ENCODE peak calls at places on chromosomes 5 and 9, in five cellular contexts. One of them, this sample, is unnamed.

GRCh38 chr9:33329996-33330395 is 39.7 kb downstream of the NFX1 start:
- DNase-seq in NCI-H1105: no peak
- DNase-seq in mesenchymal stem cell: peak; percentile 65
- DNase-seq in GM23248: peak; percentile 80
- DNase-seq in NCI-H2029 treated with DMSO at 0.1 percent for 48 hours: no peak
- DNase-seq in this sample: no peak

GRCh38 chr5:21802869-21803490 is 1050.2 kb downstream of the CDH12 start:
- DNase-seq in mesenchymal stem cell: peak; percentile 38
- DNase-seq in GM23248: peak; percentile 64
- DNase-seq in NCI-H2029 treated with DMSO at 0.1 percent for 48 hours: peak; percentile 27
- DNase-seq in NCI-H1105: peak; percentile 43
- DNase-seq in this sample: peak; percentile 85

GRCh38 chr9:81312346-81312745 is 377.0 kb downstream of the TLE1 start:
- DNase-seq in GM23248: no peak
- DNase-seq in mesenchymal stem cell: no peak
- DNase-seq in NCI-H1105: no peak
- DNase-seq in NCI-H2029 treated with DMSO at 0.1 percent for 48 hours: no peak
- DNase-seq in this sample: no peak

GRCh38 chr9:127635198-127635735 is 23.2 kb downstream of the STXBP1 start:
- DNase-seq in mesenchymal stem cell: no peak
- DNase-seq in GM23248: no peak
- DNase-seq in NCI-H1105: no peak
- DNase-seq in NCI-H2029 treated with DMSO at 0.1 percent for 48 hours: no peak
- DNase-seq in this sample: no peak

GRCh38 chr9:136229096-136230065 is 16.2 kb downstream of the QSOX2 start:
- DNase-seq in GM23248: no peak
- DNase-seq in NCI-H1105: no peak
- DNase-seq in mesenchymal stem cell: no peak
- DNase-seq in NCI-H2029 treated with DMSO at 0.1 percent for 48 hours: no peak
- DNase-seq in this sample: no peak

GRCh38 chr5:2465383-2465782 is 286.1 kb downstream of the IRX2 start:
- DNase-seq in NCI-H2029 treated with DMSO at 0.1 percent for 48 hours: peak; percentile 59
- DNase-seq in mesenchymal stem cell: no peak
- DNase-seq in NCI-H1105: no peak
- DNase-seq in GM23248: no peak
- DNase-seq in this sample: no peak

GRCh38 chr5:14771972-14772371 is 99.6 kb downstream of the ANKH start:
- DNase-seq in NCI-H1105: no peak
- DNase-seq in mesenchymal stem cell: no peak
- DNase-seq in GM23248: no peak
- DNase-seq in NCI-H2029 treated with DMSO at 0.1 percent for 48 hours: no peak
- DNase-seq in this sample: no peak

GRCh38 chr9:33132249-33132772 is 34.8 kb downstream of the B4GALT1 start:
- DNase-seq in NCI-H1105: no peak
- DNase-seq in mesenchymal stem cell: peak; percentile 88
- DNase-seq in GM23248: peak; percentile 94
- DNase-seq in NCI-H2029 treated with DMSO at 0.1 percent for 48 hours: no peak
- DNase-seq in this sample: no peak

GRCh38 chr9:75088646-75089368 is 493 bp downstream of the OSTF1 start:
- DNase-seq in GM23248: peak; percentile 87
- DNase-seq in mesenchymal stem cell: peak; percentile 88
- DNase-seq in NCI-H1105: peak; percentile 28
- DNase-seq in NCI-H2029 treated with DMSO at 0.1 percent for 48 hours: peak; percentile 62
- DNase-seq in this sample: peak; percentile 38

GRCh38 chr9:122212473-122213004 is 16.2 kb downstream of the LHX6 start:
- DNase-seq in GM23248: no peak
- DNase-seq in mesenchymal stem cell: no peak
- DNase-seq in NCI-H2029 treated with DMSO at 0.1 percent for 48 hours: no peak
- DNase-seq in NCI-H1105: no peak
- DNase-seq in this sample: no peak

GRCh38 chr9:133963166-133963565 is 29.0 kb downstream of the VAV2 start:
- DNase-seq in NCI-H2029 treated with DMSO at 0.1 percent for 48 hours: no peak
- DNase-seq in mesenchymal stem cell: no peak
- DNase-seq in GM23248: no peak
- DNase-seq in NCI-H1105: no peak
- DNase-seq in this sample: no peak

GRCh38 chr5:169767938-169768337 is 130.9 kb downstream of the DOCK2 start:
- DNase-seq in NCI-H1105: no peak
- DNase-seq in mesenchymal stem cell: no peak
- DNase-seq in NCI-H2029 treated with DMSO at 0.1 percent for 48 hours: no peak
- DNase-seq in GM23248: no peak
- DNase-seq in this sample: no peak

GRCh38 chr5:119275146-119275872 is 80.5 kb upstream of the TNFAIP8 start:
- DNase-seq in mesenchymal stem cell: no peak
- DNase-seq in GM23248: peak; percentile 55
- DNase-seq in NCI-H1105: no peak
- DNase-seq in NCI-H2029 treated with DMSO at 0.1 percent for 48 hours: no peak
- DNase-seq in this sample: no peak

GRCh38 chr5:14871084-14871572 is 450 bp downstream of the ANKH start:
- DNase-seq in GM23248: peak; percentile 42
- DNase-seq in mesenchymal stem cell: no peak
- DNase-seq in NCI-H1105: no peak
- DNase-seq in NCI-H2029 treated with DMSO at 0.1 percent for 48 hours: no peak
- DNase-seq in this sample: no peak

GRCh38 chr5:133123297-133123696 is 71.5 kb downstream of the HSPA4 start:
- DNase-seq in GM23248: no peak
- DNase-seq in NCI-H2029 treated with DMSO at 0.1 percent for 48 hours: peak; percentile 36
- DNase-seq in NCI-H1105: no peak
- DNase-seq in mesenchymal stem cell: no peak
- DNase-seq in this sample: peak; percentile 40

GRCh38 chr9:6686396-6686795 is 40.9 kb upstream of the GLDC start:
- DNase-seq in NCI-H2029 treated with DMSO at 0.1 percent for 48 hours: no peak
- DNase-seq in mesenchymal stem cell: peak; percentile 27
- DNase-seq in GM23248: peak; percentile 70
- DNase-seq in NCI-H1105: no peak
- DNase-seq in this sample: no peak

GRCh38 chr9:77022783-77023440 is 3.5 kb downstream of the FOXB2 start:
- DNase-seq in mesenchymal stem cell: no peak
- DNase-seq in NCI-H2029 treated with DMSO at 0.1 percent for 48 hours: no peak
- DNase-seq in NCI-H1105: no peak
- DNase-seq in GM23248: no peak
- DNase-seq in this sample: no peak

GRCh38 chr5:128052764-128053163 is 30.8 kb upstream of the SLC12A2 start:
- DNase-seq in NCI-H1105: no peak
- DNase-seq in GM23248: no peak
- DNase-seq in mesenchymal stem cell: no peak
- DNase-seq in NCI-H2029 treated with DMSO at 0.1 percent for 48 hours: no peak
- DNase-seq in this sample: no peak

GRCh38 chr9:134134949-134135342 is 936 bp upstream of the WDR5 start:
- DNase-seq in mesenchymal stem cell: no peak
- DNase-seq in GM23248: no peak
- DNase-seq in NCI-H1105: no peak
- DNase-seq in NCI-H2029 treated with DMSO at 0.1 percent for 48 hours: peak; percentile 35
- DNase-seq in this sample: no peak

GRCh38 chr5:132905938-132906337 is 32.5 kb downstream of the LEAP2 start:
- DNase-seq in GM23248: no peak
- DNase-seq in mesenchymal stem cell: peak; percentile 91
- DNase-seq in NCI-H1105: no peak
- DNase-seq in NCI-H2029 treated with DMSO at 0.1 percent for 48 hours: peak; percentile 91
- DNase-seq in this sample: peak; percentile 38

GRCh38 chr5:58330781-58331180 is 129.1 kb downstream of the PLK2 start:
- DNase-seq in NCI-H1105: no peak
- DNase-seq in mesenchymal stem cell: no peak
- DNase-seq in GM23248: no peak
- DNase-seq in NCI-H2029 treated with DMSO at 0.1 percent for 48 hours: no peak
- DNase-seq in this sample: no peak

GRCh38 chr9:136899196-136899595 is 12.9 kb downstream of the TRAF2 start:
- DNase-seq in GM23248: no peak
- DNase-seq in NCI-H2029 treated with DMSO at 0.1 percent for 48 hours: no peak
- DNase-seq in NCI-H1105: no peak
- DNase-seq in mesenchymal stem cell: no peak
- DNase-seq in this sample: no peak

GRCh38 chr9:110886832-110887231 is 151.4 kb downstream of the LPAR1 start:
- DNase-seq in NCI-H1105: no peak
- DNase-seq in GM23248: peak; percentile 83
- DNase-seq in NCI-H2029 treated with DMSO at 0.1 percent for 48 hours: no peak
- DNase-seq in mesenchymal stem cell: peak; percentile 76
- DNase-seq in this sample: no peak

GRCh38 chr9:93568169-93568568 is 8.2 kb upstream of the PHF2 start:
- DNase-seq in NCI-H2029 treated with DMSO at 0.1 percent for 48 hours: no peak
- DNase-seq in mesenchymal stem cell: no peak
- DNase-seq in NCI-H1105: no peak
- DNase-seq in GM23248: no peak
- DNase-seq in this sample: no peak

GRCh38 chr9:134056483-134057310 is 11.1 kb downstream of the BRD3 start:
- DNase-seq in NCI-H2029 treated with DMSO at 0.1 percent for 48 hours: no peak
- DNase-seq in mesenchymal stem cell: no peak
- DNase-seq in NCI-H1105: no peak
- DNase-seq in GM23248: no peak
- DNase-seq in this sample: no peak

GRCh38 chr9:93594041-93594756 is 17.8 kb downstream of the PHF2 start:
- DNase-seq in mesenchymal stem cell: no peak
- DNase-seq in NCI-H2029 treated with DMSO at 0.1 percent for 48 hours: no peak
- DNase-seq in NCI-H1105: no peak
- DNase-seq in GM23248: no peak
- DNase-seq in this sample: no peak

GRCh38 chr9:115643948-115644727 is 509.5 kb upstream of the PAPPA start:
- DNase-seq in GM23248: no peak
- DNase-seq in NCI-H2029 treated with DMSO at 0.1 percent for 48 hours: no peak
- DNase-seq in NCI-H1105: no peak
- DNase-seq in mesenchymal stem cell: no peak
- DNase-seq in this sample: no peak

GRCh38 chr9:37746448-37747270 is 6.9 kb upstream of the TRMT10B start:
- DNase-seq in GM23248: peak; percentile 16
- DNase-seq in mesenchymal stem cell: peak; percentile 83
- DNase-seq in NCI-H1105: no peak
- DNase-seq in NCI-H2029 treated with DMSO at 0.1 percent for 48 hours: no peak
- DNase-seq in this sample: no peak

GRCh38 chr5:169280286-169280685 is 20.7 kb downstream of the SLIT3 start:
- DNase-seq in GM23248: no peak
- DNase-seq in NCI-H1105: no peak
- DNase-seq in NCI-H2029 treated with DMSO at 0.1 percent for 48 hours: no peak
- DNase-seq in mesenchymal stem cell: no peak
- DNase-seq in this sample: no peak

GRCh38 chr5:16899171-16899570 is 36.9 kb downstream of the MYO10 start:
- DNase-seq in NCI-H1105: no peak
- DNase-seq in GM23248: no peak
- DNase-seq in mesenchymal stem cell: no peak
- DNase-seq in NCI-H2029 treated with DMSO at 0.1 percent for 48 hours: no peak
- DNase-seq in this sample: no peak

GRCh38 chr5:172414618-172415599 is 39.4 kb downstream of the SH3PXD2B start:
- DNase-seq in GM23248: peak; percentile 83
- DNase-seq in NCI-H1105: no peak
- DNase-seq in NCI-H2029 treated with DMSO at 0.1 percent for 48 hours: no peak
- DNase-seq in mesenchymal stem cell: no peak
- DNase-seq in this sample: no peak

GRCh38 chr5:139277171-139277570 is 16.4 kb upstream of the MATR3 start:
- DNase-seq in NCI-H1105: no peak
- DNase-seq in GM23248: no peak
- DNase-seq in mesenchymal stem cell: no peak
- DNase-seq in NCI-H2029 treated with DMSO at 0.1 percent for 48 hours: no peak
- DNase-seq in this sample: no peak

GRCh38 chr9:804026-804425 is 37.5 kb upstream of the DMRT1 start:
- DNase-seq in NCI-H2029 treated with DMSO at 0.1 percent for 48 hours: no peak
- DNase-seq in NCI-H1105: no peak
- DNase-seq in mesenchymal stem cell: no peak
- DNase-seq in GM23248: no peak
- DNase-seq in this sample: no peak

GRCh38 chr9:37032713-37033112 is 1.4 kb downstream of the PAX5 start:
- DNase-seq in GM23248: no peak
- DNase-seq in mesenchymal stem cell: no peak
- DNase-seq in NCI-H2029 treated with DMSO at 0.1 percent for 48 hours: no peak
- DNase-seq in NCI-H1105: no peak
- DNase-seq in this sample: no peak

GRCh38 chr9:4839470-4839912 is 46.7 kb downstream of the RCL1 start:
- DNase-seq in GM23248: no peak
- DNase-seq in NCI-H2029 treated with DMSO at 0.1 percent for 48 hours: no peak
- DNase-seq in mesenchymal stem cell: peak; percentile 69
- DNase-seq in NCI-H1105: no peak
- DNase-seq in this sample: no peak